ENCODE peak calls at places on chromosomes 16 and 17, in seven cellular contexts. H is IMR-90, T is neuronal stem cell, U is H9, S is H1, Y is mesenchymal stem cell, D is trophoblast cell. A is an unnamed sample.
A peak's percentile ranks its signal among the peaks of the same experiment; 100 is the strongest.

GRCh38 chr17:39462644-39463375 is 1.5 kb downstream of the CDK12 start:
- DNase-seq in H (peak; percentile 7), T (no peak), U (no peak), S (no peak), Y (peak; percentile 36), D (no peak), A (peak; percentile 23)

GRCh38 chr16:2282262-2282661 is 14.3 kb upstream of the RNPS1 start:
- DNase-seq in H (no peak), T (no peak), U (no peak), S (no peak), Y (no peak), D (no peak), A (no peak)

GRCh38 chr17:46033392-46033791 is 34.3 kb downstream of the STH start:
- DNase-seq in H (no peak), T (no peak), U (no peak), S (no peak), Y (no peak), D (no peak), A (no peak)

GRCh38 chr16:80210787-80211186 is 330.0 kb upstream of the DYNLRB2 start:
- DNase-seq in H (no peak), T (no peak), U (no peak), S (no peak), Y (no peak), D (no peak), A (no peak)

GRCh38 chr17:21549107-21549687 is 143.1 kb upstream of the KCNJ18 start:
- DNase-seq in H (peak; percentile 83), T (no peak), U (no peak), S (no peak), Y (peak; percentile 11), D (no peak), A (no peak)

GRCh38 chr17:76623271-76624146 is 20.0 kb downstream of the ST6GALNAC1 start:
- DNase-seq in H (peak; percentile 60), T (peak; percentile 42), U (peak; percentile 85), S (no peak), Y (peak; percentile 68), D (peak; percentile 80), A (peak; percentile 64)

GRCh38 chr17:76477576-76477975 is 10.2 kb downstream of the AANAT start:
- DNase-seq in H (no peak), T (no peak), U (no peak), S (no peak), Y (no peak), D (no peak), A (no peak)

GRCh38 chr17:54426287-54426886 is 474.3 kb upstream of the TOM1L1 start:
- DNase-seq in H (no peak), T (peak; percentile 14), U (no peak), S (no peak), Y (no peak), D (peak; percentile 5), A (peak; percentile 53)

GRCh38 chr17:62675260-62675659 is 47.8 kb downstream of the MRC2 start:
- DNase-seq in H (no peak), T (no peak), U (no peak), S (no peak), Y (no peak), D (no peak), A (no peak)

GRCh38 chr16:85114909-85115567 is 2.8 kb upstream of the CIBAR2 start:
- DNase-seq in H (peak; percentile 74), T (peak; percentile 83), U (peak; percentile 96), S (peak; percentile 83), Y (peak; percentile 85), D (peak; percentile 94), A (peak; percentile 92)
- H2AK5ac ChIP-seq in H (peak overlapping the region; percentile 88), T (no peak overlapping the region), U (no peak overlapping the region), S (no peak overlapping the region), Y (no peak overlapping the region), D (no peak overlapping the region), A (no peak overlapping the region)

GRCh38 chr17:78995761-78996451 is 13.7 kb downstream of the CANT1 start:
- DNase-seq in H (no peak), T (no peak), U (no peak), S (no peak), Y (no peak), D (no peak), A (no peak)
- H3K4me2 ChIP-seq in H (no peak overlapping the region), T (no peak overlapping the region), U (no peak overlapping the region), S (no peak overlapping the region), Y (no peak overlapping the region), D (no peak overlapping the region), A (no peak overlapping the region)

DNA sequence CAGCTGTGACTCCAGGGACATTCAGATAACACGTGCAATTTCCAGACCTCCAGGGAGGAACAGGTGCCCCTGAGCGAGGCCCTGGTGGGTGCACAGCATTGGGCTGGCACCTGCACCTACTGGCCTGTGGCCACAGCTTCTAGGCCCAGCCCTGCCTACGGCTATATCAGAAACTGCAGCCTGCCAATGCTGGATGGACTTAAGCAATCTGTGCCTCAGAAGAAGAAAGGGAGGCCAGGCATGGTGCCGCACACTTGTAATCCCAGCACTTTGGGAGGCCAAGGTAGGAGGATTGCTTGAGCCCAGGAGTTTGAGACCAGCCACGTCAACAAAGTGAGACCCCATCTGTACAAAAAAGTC is 12.4 kb downstream of the PITPNM3 start:
- DNase-seq in H (no peak), T (no peak), U (no peak), S (no peak), Y (no peak), D (no peak), A (no peak)
- H2BK5ac ChIP-seq in H (no peak overlapping the region), T (peak overlapping the region; percentile 85), U (no peak overlapping the region), S (no peak overlapping the region), Y (no peak overlapping the region), D (no peak overlapping the region), A (no peak overlapping the region)

GRCh38 chr17:81607431-81607830 is 29.5 kb downstream of the NPLOC4 start:
- DNase-seq in H (peak; percentile 61), T (no peak), U (no peak), S (no peak), Y (no peak), D (peak; percentile 16), A (no peak)

GRCh38 chr17:81608082-81608481 is 28.8 kb downstream of the NPLOC4 start:
- DNase-seq in H (peak; percentile 40), T (no peak), U (no peak), S (no peak), Y (no peak), D (no peak), A (no peak)

GRCh38 chr17:81609541-81610353 is 27.2 kb downstream of the NPLOC4 start:
- DNase-seq in H (no peak), T (no peak), U (no peak), S (no peak), Y (no peak), D (peak; percentile 88), A (no peak)

GRCh38 chr17:81612172-81612571 is 24.7 kb downstream of the NPLOC4 start:
- DNase-seq in H (no peak), T (no peak), U (no peak), S (no peak), Y (no peak), D (no peak), A (no peak)

DNA sequence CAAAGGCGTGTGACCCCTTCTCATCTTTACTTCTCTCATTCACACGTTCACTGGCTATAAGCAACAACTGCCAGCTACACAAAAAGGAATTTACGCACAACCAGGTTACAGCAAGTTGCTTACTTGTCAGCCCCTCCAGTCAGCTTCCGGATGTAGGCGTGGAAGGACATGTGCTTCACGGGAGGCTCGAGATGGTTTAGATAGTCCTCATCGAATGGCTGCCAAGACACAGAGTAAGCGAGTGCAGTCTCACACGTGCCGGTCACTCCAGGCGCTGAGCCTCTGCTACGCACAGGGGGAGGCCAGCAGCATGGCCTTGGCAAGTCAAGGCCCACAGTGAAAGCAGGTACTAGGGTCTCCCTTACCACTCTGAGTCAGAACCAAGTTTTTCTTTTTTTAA is 28.3 kb downstream of the NPLOC4 start:
- DNase-seq in H (no peak), T (no peak), U (no peak), S (no peak), Y (no peak), D (peak; percentile 90), A (no peak)
- H2AK5ac ChIP-seq in H (no peak overlapping the region), T (no peak overlapping the region), U (no peak overlapping the region), S (no peak overlapping the region), Y (no peak overlapping the region), D (no peak overlapping the region), A (no peak overlapping the region)

DNA sequence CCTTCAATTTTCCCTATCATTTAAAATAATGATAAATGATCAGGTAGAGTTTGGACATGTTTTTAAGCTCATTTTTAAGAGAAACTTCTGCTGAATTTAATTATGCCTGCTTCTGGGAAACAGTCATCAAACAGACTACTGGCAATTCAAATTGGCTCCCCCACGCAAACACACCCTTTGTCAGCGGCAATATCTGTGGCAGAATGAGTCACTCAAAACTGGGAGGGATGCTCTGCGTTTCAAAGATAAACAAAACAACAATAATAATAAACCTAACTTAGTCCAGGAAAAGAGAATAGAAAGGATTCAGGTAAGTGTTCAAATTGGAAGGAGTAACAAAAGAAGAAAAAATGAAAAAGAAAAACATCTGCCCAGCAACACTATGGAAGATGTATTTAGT is 108.1 kb upstream of the ERCC4 start:
- DNase-seq in H (no peak), T (no peak), U (no peak), S (no peak), Y (no peak), D (no peak), A (no peak)
- H3K4me2 ChIP-seq in H (no peak overlapping the region), T (no peak overlapping the region), U (no peak overlapping the region), S (no peak overlapping the region), Y (no peak overlapping the region), D (no peak overlapping the region), A (no peak overlapping the region)

A was measured in mesendoderm.